ENCODE peak calls at places on chromosomes 7 and 10, in six cellular contexts. P is MCF 10A; S is naive thymus-derived CD4-positive, alpha-beta T cell; R is hepatocyte; H is iris pigment epithelial cell; T is B cell. E is an unnamed sample.

GRCh38 chr7:82507976-82508677 is 64.5 kb upstream of the CACNA2D1 start:
- DNase-seq in R (peak; percentile 5), T (no peak), S (no peak), H (no peak), P (no peak), E (no peak)

GRCh38 chr10:18230794-18231193 is 90.6 kb downstream of the CACNB2 start:
- DNase-seq in T (no peak), R (no peak), S (no peak), P (no peak), H (peak; percentile 60), E (no peak)

GRCh38 chr10:61882621-61883375 is 18.7 kb upstream of the ARID5B start:
- DNase-seq in T (no peak), S (peak; percentile 66), P (no peak), R (no peak), H (peak; percentile 63), E (no peak)

GRCh38 chr7:36810032-36810431 is 85.7 kb upstream of the AOAH start:
- DNase-seq in P (no peak), H (no peak), S (no peak), R (no peak), T (no peak), E (no peak)

GRCh38 chr7:142815099-142815498 is 39.8 kb upstream of the EPHB6 start:
- DNase-seq in H (no peak), P (no peak), T (no peak), S (no peak), R (no peak), E (no peak)

GRCh38 chr10:85548038-85548437 is 818.6 kb downstream of the GRID1 start:
- DNase-seq in T (no peak), R (peak; percentile 57), P (peak; percentile 86), S (no peak), H (peak; percentile 0), E (no peak)

GRCh38 chr10:4129866-4130455 is 345.0 kb upstream of the KLF6 start:
- DNase-seq in H (no peak), R (no peak), P (no peak), T (no peak), S (no peak), E (no peak)

GRCh38 chr10:33402748-33403147 is 68.3 kb upstream of the NRP1 start:
- DNase-seq in T (no peak), R (no peak), H (peak; percentile 7), P (peak; percentile 8), S (no peak), E (no peak)

GRCh38 chr7:50838675-50839377 is 56.1 kb upstream of the GRB10 start:
- DNase-seq in S (no peak), H (peak; percentile 75), P (peak; percentile 81), T (no peak), R (no peak), E (peak; percentile 71)

GRCh38 chr7:113202282-113202681 is 83.9 kb upstream of the SMIM30 start:
- DNase-seq in P (no peak), H (no peak), T (no peak), S (no peak), R (no peak), E (no peak)

GRCh38 chr7:128299109-128299514 is 44.6 kb downstream of the RBM28 start:
- DNase-seq in H (peak; percentile 6), P (no peak), R (no peak), T (no peak), S (no peak), E (no peak)

GRCh38 chr7:17598305-17598704 is 299.9 kb downstream of the AHR start:
- DNase-seq in R (no peak), T (no peak), S (no peak), P (no peak), H (no peak), E (no peak)

GRCh38 chr10:130018253-130018652 is 54.2 kb upstream of the EBF3 start:
- DNase-seq in H (peak; percentile 44), P (peak; percentile 66), S (no peak), R (peak; percentile 40), T (no peak), E (no peak)

GRCh38 chr10:22252801-22253577 is 35.2 kb upstream of the EBLN1 start:
- DNase-seq in T (peak; percentile 55), P (no peak), S (peak; percentile 57), H (peak; percentile 19), R (peak; percentile 15), E (peak; percentile 72)

GRCh38 chr7:87007063-87007462 is 52.4 kb downstream of the ELAPOR2 start:
- DNase-seq in H (no peak), S (no peak), R (no peak), T (no peak), P (no peak), E (no peak)

GRCh38 chr7:124912972-124913371 is 16.7 kb downstream of the POT1 start:
- DNase-seq in T (no peak), R (no peak), S (no peak), P (no peak), H (no peak), E (no peak)

GRCh38 chr10:84095821-84096497 is 43.4 kb upstream of the GHITM start:
- DNase-seq in S (no peak), P (no peak), R (no peak), H (peak; percentile 2), T (no peak), E (peak; percentile 27)

GRCh38 chr7:74284781-74285259 is 4.4 kb upstream of the CLIP2 start:
- DNase-seq in T (peak; percentile 69), R (peak; percentile 82), P (no peak), H (no peak), S (no peak), E (no peak)

GRCh38 chr7:124992881-124993562 is 63.4 kb upstream of the POT1 start:
- DNase-seq in T (no peak), H (peak; percentile 94), R (peak; percentile 74), P (peak; percentile 73), S (no peak), E (no peak)

GRCh38 chr10:5685764-5686240 is 1.2 kb downstream of the TASOR2 start:
- DNase-seq in T (no peak), H (peak; percentile 15), S (no peak), R (peak; percentile 26), P (no peak), E (no peak)

GRCh38 chr10:125056161-125057132 is 103.9 kb downstream of the CTBP2 start:
- DNase-seq in P (no peak), H (no peak), R (no peak), S (no peak), T (no peak), E (peak; percentile 69)

GRCh38 chr10:53537508-53537907 is 764.9 kb upstream of the MBL2 start:
- DNase-seq in P (peak; percentile 55), S (no peak), R (peak; percentile 16), T (no peak), H (no peak), E (no peak)

GRCh38 chr10:35884657-35885071 is 242.6 kb upstream of the FZD8 start:
- DNase-seq in R (peak; percentile 62), T (no peak), P (no peak), H (no peak), S (no peak), E (no peak)

GRCh38 chr10:61663466-61663865 is 737 bp downstream of the CABCOCO1 start:
- DNase-seq in H (no peak), S (no peak), R (no peak), P (no peak), T (no peak), E (no peak)

GRCh38 chr10:127755758-127756157 is 18.8 kb downstream of the FOXI2 start:
- DNase-seq in R (no peak), S (no peak), H (no peak), T (no peak), P (no peak), E (no peak)

GRCh38 chr7:26397326-26397725 is 105.7 kb downstream of the SNX10 start:
- DNase-seq in S (no peak), H (no peak), P (no peak), T (no peak), R (peak; percentile 25), E (no peak)

GRCh38 chr10:117445992-117446391 is 70.8 kb upstream of the PDZD8 start:
- DNase-seq in P (no peak), S (no peak), R (no peak), H (no peak), T (no peak), E (no peak)

GRCh38 chr10:103969436-103969835 is 2.5 kb downstream of the SLK start:
- DNase-seq in R (no peak), P (peak; percentile 18), T (no peak), H (no peak), S (no peak), E (no peak)

GRCh38 chr7:10708447-10708846 is 265.2 kb upstream of the PHF14 start:
- DNase-seq in R (peak; percentile 60), P (peak; percentile 40), S (no peak), T (no peak), H (no peak), E (no peak)

GRCh38 chr10:49644035-49644345 is 30.2 kb downstream of the CHAT start:
- DNase-seq in S (no peak), P (no peak), R (no peak), T (no peak), H (no peak), E (no peak)

GRCh38 chr7:84811427-84811826 is 375.4 kb downstream of the SEMA3D start:
- DNase-seq in R (no peak), S (no peak), P (no peak), T (no peak), H (no peak), E (no peak)

GRCh38 chr7:105298439-105298894 is 90.3 kb downstream of the SRPK2 start:
- DNase-seq in S (peak; percentile 23), H (no peak), P (no peak), R (no peak), T (no peak), E (no peak)

GRCh38 chr7:568681-569035 is 49.0 kb upstream of the PDGFA start:
- DNase-seq in P (no peak), S (no peak), T (no peak), H (peak; percentile 40), R (peak; percentile 46), E (no peak)

GRCh38 chr7:25894002-25894901 is 257.7 kb upstream of the NFE2L3 start:
- DNase-seq in T (no peak), H (no peak), R (peak; percentile 48), P (peak; percentile 53), S (no peak), E (peak; percentile 68)

GRCh38 chr10:55631071-55631654 is 729.9 kb downstream of the ZWINT start:
- DNase-seq in P (no peak), T (no peak), S (peak; percentile 38), R (peak; percentile 90), H (peak; percentile 23), E (peak; percentile 55)

GRCh38 chr10:52280051-52280450 is 34.0 kb upstream of the DKK1 start:
- DNase-seq in R (no peak), P (no peak), S (no peak), H (peak; percentile 17), T (no peak), E (no peak)

GRCh38 chr7:113015038-113015645 is 71.5 kb downstream of the GPR85 start:
- DNase-seq in P (peak; percentile 53), R (peak; percentile 46), T (no peak), H (peak; percentile 45), S (no peak), E (no peak)

GRCh38 chr7:27166475-27167169 is 1.3 kb upstream of the HOXA9 start:
- DNase-seq in P (no peak), R (no peak), T (no peak), H (no peak), S (no peak), E (peak; percentile 54)

GRCh38 chr10:77898323-77899079 is 28.1 kb downstream of the DLG5 start:
- DNase-seq in T (no peak), R (no peak), P (peak; percentile 97), H (peak; percentile 14), S (no peak), E (no peak)